ENCODE peak calls at places on chromosomes 6 and 20, in five cellular contexts. H is neuronal stem cell, G is trophoblast cell, U is H1, S is mesenchymal stem cell. I is an unnamed sample.

GRCh38 chr6:21595265-21595950 is 1.9 kb downstream of the SOX4 start:
- DNase-seq in H (no peak), G (peak; percentile 46), U (no peak), S (peak; percentile 30), I (no peak)

GRCh38 chr6:21987501-21987957 is 309.3 kb downstream of the PRL start:
- DNase-seq in H (no peak), G (peak; percentile 41), U (no peak), S (peak; percentile 94), I (no peak)

GRCh38 chr6:41732601-41733348 is 2.6 kb downstream of the TFEB start:
- DNase-seq in H (no peak), G (no peak), U (no peak), S (peak; percentile 42), I (no peak)

GRCh38 chr6:33822575-33823395 is 19.0 kb upstream of the MLN start:
- DNase-seq in H (peak; percentile 24), G (no peak), U (peak; percentile 41), S (peak; percentile 28), I (peak; percentile 88)

GRCh38 chr6:133583907-133584306 is 305.0 kb upstream of the TCF21 start:
- DNase-seq in H (no peak), G (no peak), U (no peak), S (no peak), I (no peak)

GRCh38 chr6:26224547-26224912 is 137.3 kb downstream of the HFE start:
- DNase-seq in H (no peak), G (no peak), U (no peak), S (no peak), I (no peak)

GRCh38 chr20:33239979-33240736 is 4.4 kb downstream of the BPIFA1 start:
- DNase-seq in H (no peak), G (peak; percentile 80), U (no peak), S (no peak), I (no peak)

GRCh38 chr20:1392443-1392692 is 486 bp downstream of the FKBP1A start:
- DNase-seq in H (no peak), G (peak; percentile 71), U (no peak), S (no peak), I (no peak)

GRCh38 chr6:6315660-6316059 is 4.8 kb downstream of the F13A1 start:
- DNase-seq in H (peak; percentile 44), G (peak; percentile 73), U (no peak), S (peak; percentile 39), I (peak; percentile 57)

GRCh38 chr6:166477647-166478365 is 95.1 kb upstream of the MPC1 start:
- DNase-seq in H (no peak), G (no peak), U (no peak), S (no peak), I (no peak)

GRCh38 chr20:39588148-39588757 is 626.1 kb downstream of the DHX35 start:
- DNase-seq in H (no peak), G (no peak), U (no peak), S (no peak), I (no peak)

GRCh38 chr20:50153153-50153499 is 397 bp downstream of the PEDS1 start:
- DNase-seq in H (no peak), G (peak; percentile 66), U (no peak), S (no peak), I (no peak)

GRCh38 chr6:24547243-24547642 is 52.5 kb downstream of the ALDH5A1 start:
- DNase-seq in H (no peak), G (no peak), U (peak; percentile 31), S (no peak), I (peak; percentile 78)

GRCh38 chr6:42520786-42521607 is 42.8 kb upstream of the UBR2 start:
- DNase-seq in H (no peak), G (peak; percentile 21), U (no peak), S (peak; percentile 45), I (no peak)

GRCh38 chr20:35304956-35305355 is 12.7 kb upstream of the FAM83C start:
- DNase-seq in H (no peak), G (no peak), U (no peak), S (no peak), I (no peak)

GRCh38 chr6:105601541-105602174 is 198.8 kb upstream of the PREP start:
- DNase-seq in H (no peak), G (peak; percentile 87), U (no peak), S (peak; percentile 98), I (no peak)

GRCh38 chr6:28838289-28838633 is 85.5 kb downstream of the TRIM27 start:
- DNase-seq in H (peak; percentile 88), G (peak; percentile 88), U (no peak), S (peak; percentile 87), I (peak; percentile 64)

GRCh38 chr6:120553353-120553752 is 780.9 kb downstream of the TBC1D32 start:
- DNase-seq in H (no peak), G (no peak), U (no peak), S (no peak), I (no peak)

GRCh38 chr20:64273109-64273508 is 17.6 kb downstream of the PCMTD2 start:
- DNase-seq in H (no peak), G (no peak), U (no peak), S (no peak), I (no peak)

GRCh38 chr20:6994452-6994851 is 227.0 kb downstream of the BMP2 start:
- DNase-seq in H (no peak), G (peak; percentile 33), U (no peak), S (peak; percentile 13), I (no peak)

GRCh38 chr20:62768815-62769287 is 27.4 kb upstream of the MRGBP start:
- DNase-seq in H (no peak), G (peak; percentile 27), U (no peak), S (no peak), I (no peak)

GRCh38 chr6:136334465-136334846 is 44.8 kb upstream of the BCLAF1 start:
- DNase-seq in H (no peak), G (no peak), U (no peak), S (no peak), I (no peak)

GRCh38 chr20:39468703-39469102 is 506.6 kb downstream of the DHX35 start:
- DNase-seq in H (no peak), G (no peak), U (no peak), S (no peak), I (peak; percentile 37)

GRCh38 chr20:40961686-40962640 is 66.7 kb upstream of the TOP1 start:
- DNase-seq in H (no peak), G (no peak), U (no peak), S (no peak), I (peak; percentile 19)

GRCh38 chr6:127343753-127344659 is 597 bp upstream of the ECHDC1 start:
- DNase-seq in H (peak; percentile 3), G (peak; percentile 39), U (no peak), S (peak; percentile 68), I (no peak)

GRCh38 chr6:11413112-11413687 is 124.3 kb upstream of the TMEM170B start:
- DNase-seq in H (no peak), G (no peak), U (no peak), S (no peak), I (no peak)

GRCh38 chr6:108944707-108945685 is 96.8 kb downstream of the ARMC2 start:
- DNase-seq in H (no peak), G (peak; percentile 19), U (no peak), S (peak; percentile 53), I (no peak)

GRCh38 chr6:146850238-146850896 is 251.6 kb downstream of the ADGB start:
- DNase-seq in H (no peak), G (no peak), U (no peak), S (peak; percentile 84), I (no peak)
- H3K4me2 ChIP-seq in H (no peak overlapping the region), G (no peak overlapping the region), U (no peak overlapping the region), S (no peak overlapping the region), I (no peak overlapping the region)

GRCh38 chr20:38145094-38146075 is 19.7 kb downstream of the TGM2 start:
- DNase-seq in H (no peak), G (no peak), U (no peak), S (peak; percentile 73), I (no peak)

GRCh38 chr20:38143238-38143645 is 21.8 kb downstream of the TGM2 start:
- DNase-seq in H (no peak), G (peak; percentile 70), U (no peak), S (no peak), I (no peak)

GRCh38 chr20:38146156-38146555 is 18.9 kb downstream of the TGM2 start:
- DNase-seq in H (no peak), G (no peak), U (no peak), S (no peak), I (no peak)

GRCh38 chr20:38143646-38144554 is 21.2 kb downstream of the TGM2 start:
- DNase-seq in H (no peak), G (peak; percentile 70), U (no peak), S (peak; percentile 96), I (no peak)

DNA sequence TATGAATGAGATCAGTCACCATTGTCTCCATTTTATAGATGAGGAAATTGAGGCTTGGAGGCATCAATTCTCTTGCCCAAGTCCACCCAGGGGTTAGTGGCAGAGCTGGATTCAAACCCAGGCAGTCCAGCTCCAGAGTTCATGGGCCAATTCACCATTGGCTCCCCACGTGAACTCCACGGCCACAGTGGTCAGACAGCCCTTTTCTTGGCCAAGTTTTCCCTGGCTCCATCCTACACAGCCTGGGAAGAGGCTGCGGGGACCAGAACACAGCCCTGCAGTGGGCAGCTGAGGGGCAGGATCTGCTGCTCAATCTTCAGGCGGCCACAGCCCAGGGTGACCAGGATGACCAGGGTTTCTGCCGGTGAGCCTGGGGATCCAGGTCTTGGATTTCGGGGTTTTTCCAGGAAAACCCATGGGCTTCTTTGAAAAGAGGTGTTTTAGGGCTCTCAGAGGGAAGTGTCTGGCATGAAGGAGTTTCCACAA is 20.4 kb downstream of the TGM2 start:
- DNase-seq in H (no peak), G (no peak), U (no peak), S (no peak), I (no peak)
- H4K91ac ChIP-seq in H (no peak overlapping the region), G (peak overlapping the region; percentile 11), U (no peak overlapping the region), S (peak overlapping the region; percentile 81), I (no peak overlapping the region)

DNA sequence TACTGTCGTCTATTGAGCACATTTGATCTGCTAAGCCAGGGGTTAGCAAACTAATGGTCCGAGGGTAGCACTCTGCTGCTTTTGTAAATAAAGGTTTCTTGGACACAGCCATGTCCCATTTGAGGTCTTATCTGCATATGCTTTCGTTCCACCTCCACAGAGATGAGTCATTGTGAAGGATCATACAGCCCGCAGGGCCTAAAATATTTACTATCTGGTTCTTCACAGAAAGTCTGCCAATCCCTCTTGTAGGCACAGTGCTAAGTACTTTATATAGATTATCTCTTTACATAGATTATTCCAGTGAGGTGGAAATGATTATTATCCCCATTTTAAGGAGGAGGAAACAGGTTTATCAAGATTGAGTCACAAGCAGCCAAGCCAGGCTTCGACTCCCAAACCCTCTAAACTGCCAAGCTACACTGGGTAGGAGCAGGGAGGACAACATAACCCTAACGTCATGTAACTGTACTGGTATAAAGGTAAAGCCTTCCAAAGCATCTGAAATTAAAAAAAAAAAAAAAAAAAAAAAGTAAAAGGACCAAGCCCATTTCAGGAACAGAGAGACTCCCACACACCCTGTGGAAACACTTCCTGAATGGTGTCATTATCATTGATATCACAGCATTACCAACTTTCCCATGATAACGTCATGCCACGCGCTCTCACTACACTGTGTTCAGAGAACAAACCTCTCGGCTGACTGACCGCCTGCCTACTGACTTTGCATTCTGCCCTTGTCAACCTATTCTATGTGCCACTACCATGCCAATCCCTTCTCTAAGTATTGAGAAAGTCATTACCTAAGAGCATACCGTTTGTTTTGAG is 101.0 kb downstream of the KIF16B start:
- DNase-seq in H (no peak), G (peak; percentile 86), U (no peak), S (peak; percentile 21), I (no peak)
- H2BK12ac ChIP-seq in H (no peak overlapping the region), G (no peak overlapping the region), U (no peak overlapping the region), S (no peak overlapping the region), I (no peak overlapping the region)

DNA sequence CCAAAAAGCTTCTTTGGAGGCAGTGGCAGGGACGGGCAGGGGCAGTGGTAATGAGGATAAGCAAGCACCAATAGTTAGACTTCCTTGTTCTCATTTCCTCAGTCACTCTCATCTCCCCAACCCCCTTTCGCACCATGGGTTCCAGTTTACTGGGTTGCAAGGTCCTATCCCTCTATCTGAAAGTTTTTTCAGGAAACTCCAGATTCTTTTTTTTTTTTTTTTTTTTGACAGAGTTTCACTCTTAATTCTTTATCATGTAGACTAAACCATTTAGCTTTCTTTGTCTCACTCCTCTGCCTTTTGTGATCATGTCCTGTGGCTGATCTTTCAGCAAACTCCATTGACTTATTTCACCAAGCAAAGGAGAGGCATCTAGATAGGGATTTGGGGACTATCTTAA is 51.4 kb upstream of the GMDS start:
- DNase-seq in H (no peak), G (no peak), U (no peak), S (no peak), I (peak; percentile 42)
- H3K4me2 ChIP-seq in H (no peak overlapping the region), G (no peak overlapping the region), U (peak overlapping the region; percentile 46), S (no peak overlapping the region), I (peak overlapping the region; percentile 19)